ENCODE peak calls at places on chromosomes 5 and 9, in four cellular contexts. P is GM23248; U is CD8-positive, alpha-beta T cell; Y is PC-3. J is an unnamed sample.

GRCh38 chr5:96377167-96377566 is 55.9 kb downstream of the PCSK1 start:
- DNase-seq in Y (no peak), P (peak; percentile 68), U (no peak), J (no peak)

GRCh38 chr9:136438909-136439549 is 616 bp downstream of the INPP5E start:
- DNase-seq in U (peak; percentile 64), P (peak; percentile 60), Y (peak; percentile 16), J (no peak)

GRCh38 chr5:28344803-28345433 is 1306.5 kb upstream of the CDH9 start:
- DNase-seq in P (peak; percentile 0), U (no peak), Y (peak; percentile 77), J (no peak)

GRCh38 chr5:149400304-149400703 is 21.2 kb upstream of the IL17B start:
- DNase-seq in Y (no peak), P (no peak), U (no peak), J (no peak)

GRCh38 chr5:102863058-102863457 is 108.0 kb downstream of the PAM start:
- DNase-seq in Y (no peak), U (no peak), P (no peak), J (no peak)

GRCh38 chr9:69171517-69171916 is 2.6 kb upstream of the TJP2 start:
- DNase-seq in Y (no peak), U (no peak), P (no peak), J (no peak)

GRCh38 chr5:135149229-135149955 is 115.4 kb upstream of the PITX1 start:
- DNase-seq in P (no peak), Y (no peak), U (peak; percentile 9), J (no peak)

GRCh38 chr9:124861342-124862229 is at the start of the genes ARPC5L and RPL35:
- DNase-seq in U (peak; percentile 96), Y (peak; percentile 88), P (peak; percentile 98), J (peak; percentile 70)

GRCh38 chr9:98501776-98502175 is 207.0 kb downstream of the GABBR2 start:
- DNase-seq in P (peak; percentile 16), Y (no peak), U (no peak), J (no peak)
- H3K27ac ChIP-seq in P (peak overlapping the region; percentile 91), Y (no peak overlapping the region), U (no peak overlapping the region), J (no peak overlapping the region)

GRCh38 chr9:28464817-28465216 is 891.5 kb upstream of the C9orf72 start:
- DNase-seq in U (no peak), Y (no peak), P (no peak), J (no peak)
- H3K27ac ChIP-seq in U (no peak overlapping the region), Y (no peak overlapping the region), P (no peak overlapping the region), J (no peak overlapping the region)

DNA sequence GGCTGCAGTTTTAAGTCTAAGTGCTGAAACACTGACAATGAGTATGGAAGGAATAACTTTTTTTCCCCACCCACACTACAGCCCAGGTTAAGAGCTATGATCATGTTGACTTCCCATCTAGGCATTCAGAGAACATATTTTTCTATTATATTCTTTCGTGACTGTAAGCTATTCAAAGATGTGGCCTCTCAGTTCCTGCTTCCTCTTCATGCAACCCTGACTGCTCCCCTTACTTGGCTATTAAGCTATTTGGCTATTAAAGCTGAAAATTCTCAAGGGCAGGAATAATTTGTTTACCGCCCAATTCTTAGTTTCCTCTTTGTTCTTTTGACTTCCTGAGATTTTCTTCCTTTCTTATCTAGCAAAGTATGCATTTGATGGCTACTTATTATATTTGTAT is 18.6 kb upstream of the ALDH1A1 start:
- DNase-seq in U (no peak), Y (no peak), P (no peak), J (no peak)
- H3K27ac ChIP-seq in U (no peak overlapping the region), Y (no peak overlapping the region), P (no peak overlapping the region), J (no peak overlapping the region)

GRCh38 chr5:179553875-179554274 is 3.5 kb downstream of the RUFY1 start:
- DNase-seq in P (peak; percentile 81), Y (peak; percentile 63), U (peak; percentile 13), J (peak; percentile 20)
- H3K27ac ChIP-seq in P (peak overlapping the region; percentile 60), Y (peak overlapping the region; percentile 32), U (no peak overlapping the region), J (peak overlapping the region; percentile 56)

J was measured in epithelial cell of prostate.